ENCODE peak calls at places on chromosomes 12 and 14, in six cellular contexts. E, V, M, L, C and T are unnamed samples.
A peak's percentile ranks its signal among the peaks of the same experiment; 100 is the strongest.

GRCh38 chr14:101019974-101020710 is 116.6 kb upstream of the RTL1 start:
- DNase-seq in E (no peak), V (no peak), M (peak; percentile 1), L (no peak), C (no peak), T (no peak)

GRCh38 chr14:32382704-32383103 is 53.6 kb downstream of the AKAP6 start:
- DNase-seq in E (no peak), V (peak; percentile 78), M (no peak), L (no peak), C (no peak), T (peak; percentile 68)

GRCh38 chr14:57302883-57303282 is 34.1 kb downstream of the AP5M1 start:
- DNase-seq in E (no peak), V (no peak), M (no peak), L (no peak), C (no peak), T (no peak)

GRCh38 chr12:113697646-113698504 is 226.2 kb upstream of the LHX5 start:
- DNase-seq in E (no peak), V (no peak), M (no peak), L (no peak), C (no peak), T (no peak)

GRCh38 chr12:16350682-16351081 is 3.2 kb downstream of the MGST1 start:
- DNase-seq in E (no peak), V (peak; percentile 99), M (no peak), L (no peak), C (no peak), T (peak; percentile 43)

GRCh38 chr14:32593290-32593942 is 264.3 kb downstream of the AKAP6 start:
- DNase-seq in E (no peak), V (peak; percentile 54), M (no peak), L (no peak), C (no peak), T (no peak)

GRCh38 chr12:92445253-92446081 is 257.3 kb upstream of the PLEKHG7 start:
- DNase-seq in E (no peak), V (peak; percentile 24), M (no peak), L (no peak), C (no peak), T (no peak)

GRCh38 chr14:21233457-21234076 is 35.7 kb downstream of the HNRNPC start:
- DNase-seq in E (no peak), V (no peak), M (no peak), L (no peak), C (no peak), T (no peak)

GRCh38 chr12:6201199-6201608 is 1.0 kb downstream of the CD9 start:
- DNase-seq in E (no peak), V (peak; percentile 51), M (no peak), L (peak; percentile 44), C (no peak), T (no peak)

GRCh38 chr12:75852143-75852542 is 179.4 kb downstream of the PHLDA1 start:
- DNase-seq in E (no peak), V (peak; percentile 88), M (no peak), L (no peak), C (no peak), T (no peak)

GRCh38 chr14:93894992-93895391 is 32.2 kb upstream of the FAM181A start:
- DNase-seq in E (no peak), V (no peak), M (no peak), L (no peak), C (no peak), T (no peak)

GRCh38 chr12:94289551-94290312 is 141.4 kb downstream of the PLXNC1 start:
- DNase-seq in E (no peak), V (peak; percentile 8), M (no peak), L (no peak), C (no peak), T (no peak)